ENCODE peak calls at places on chromosomes 5 and 9, in four cellular contexts. G is HepG2, L is PC-3, E is osteoblast. M is an unnamed sample.

GRCh38 chr9:14323083-14323968 is 9.4 kb upstream of the NFIB start:
- DNase-seq in L (peak), E (no peak), G (no peak), M (peak)

GRCh38 chr9:115396071-115396529 is 278.1 kb upstream of the TNC start:
- DNase-seq in G (no peak), L (no peak), E (no peak), M (no peak)

GRCh38 chr9:131809941-131810344 is 70.1 kb upstream of the RAPGEF1 start:
- DNase-seq in L (peak), E (peak), G (no peak), M (peak)

GRCh38 chr9:22044583-22044982 is 35.5 kb upstream of the CDKN2B start:
- DNase-seq in L (peak), E (peak), G (no peak), M (peak)

GRCh38 chr9:134408389-134408788 is 82.1 kb downstream of the RXRA start:
- DNase-seq in G (no peak), L (no peak), E (no peak), M (no peak)

GRCh38 chr9:16106211-16106610 is 553.4 kb downstream of the CCDC171 start:
- DNase-seq in E (no peak), L (no peak), G (no peak), M (no peak)

GRCh38 chr9:128757602-128758001 is 14.1 kb downstream of the ZER1 start:
- DNase-seq in G (no peak), E (no peak), L (no peak), M (no peak)

GRCh38 chr5:141570655-141571054 is 48.1 kb downstream of the DIAPH1 start:
- DNase-seq in E (no peak), L (no peak), G (no peak), M (no peak)

GRCh38 chr5:109170629-109171350 is 239.0 kb downstream of the PJA2 start:
- DNase-seq in G (no peak), E (no peak), L (no peak), M (no peak)

GRCh38 chr5:80871541-80871961 is 88.6 kb upstream of the RASGRF2 start:
- DNase-seq in G (peak), E (peak), L (peak), M (peak)

GRCh38 chr9:99264070-99264469 is 42.0 kb downstream of the SEC61B start:
- DNase-seq in G (no peak), E (no peak), L (peak), M (no peak)

GRCh38 chr5:170269579-170269978 is 28.0 kb downstream of the LCP2 start:
- DNase-seq in G (no peak), E (no peak), L (peak), M (no peak)

GRCh38 chr5:95928724-95929253 is 32.9 kb downstream of the ELL2 start:
- DNase-seq in G (no peak), E (no peak), L (no peak), M (no peak)

GRCh38 chr9:114007991-114008666 is 70.0 kb downstream of the AMBP start:
- DNase-seq in G (no peak), L (no peak), E (peak), M (no peak)

GRCh38 chr9:95126739-95127138 is 190.8 kb downstream of the FANCC start:
- DNase-seq in L (no peak), E (no peak), G (no peak), M (no peak)

GRCh38 chr9:126051446-126052130 is 275.0 kb upstream of the MVB12B start:
- DNase-seq in G (no peak), E (no peak), L (no peak), M (no peak)

GRCh38 chr5:71767661-71768060 is 48.6 kb downstream of the CARTPT start:
- DNase-seq in L (peak), G (no peak), E (no peak), M (no peak)

GRCh38 chr5:10695055-10695649 is 65.9 kb downstream of the DAP start:
- DNase-seq in L (peak), G (peak), E (no peak), M (peak)

GRCh38 chr5:14178671-14179211 is 35.6 kb downstream of the TRIO start:
- DNase-seq in L (peak), G (no peak), E (peak), M (peak)

GRCh38 chr9:99259231-99259918 is 37.3 kb downstream of the SEC61B start:
- DNase-seq in L (no peak), G (no peak), E (no peak), M (no peak)

GRCh38 chr5:159880676-159881075 is 35.6 kb upstream of the ADRA1B start:
- DNase-seq in E (no peak), L (no peak), G (no peak), M (no peak)

GRCh38 chr9:91082709-91083108 is 279.0 kb downstream of the AUH start:
- DNase-seq in L (no peak), G (no peak), E (no peak), M (no peak)

GRCh38 chr5:919356-920000 is 26.8 kb downstream of the TRIP13 start:
- DNase-seq in L (no peak), G (peak), E (no peak), M (no peak)

GRCh38 chr9:98781588-98782383 is 14.6 kb downstream of the ANKS6 start:
- DNase-seq in E (no peak), G (peak), L (peak), M (peak)

GRCh38 chr9:8417341-8417740 is 617.8 kb upstream of the DMAC1 start:
- DNase-seq in G (no peak), L (no peak), E (no peak), M (no peak)

DNA sequence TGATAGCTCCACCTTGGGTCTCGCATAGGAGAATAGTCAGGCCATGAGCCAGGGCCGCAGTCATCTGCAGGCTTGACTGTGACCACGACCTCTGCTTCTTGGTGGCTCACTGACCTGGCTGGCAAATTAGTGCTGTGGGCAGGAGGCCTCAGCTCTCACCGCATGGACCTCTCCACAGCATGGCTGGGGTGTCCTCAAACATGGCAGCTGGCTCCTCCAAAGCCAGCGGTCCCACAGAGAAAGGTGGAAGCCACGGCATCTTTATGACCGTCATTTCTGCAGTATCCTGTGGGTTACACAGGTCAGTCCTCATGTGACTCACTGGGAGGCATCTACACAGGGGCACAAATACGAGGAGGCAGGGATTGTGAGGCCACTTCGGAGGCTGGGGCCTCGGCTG is 43.2 kb upstream of the SAP30L start:
- DNase-seq in E (no peak), G (no peak), L (no peak), M (no peak)
- TF ChIP-seq CTCF in E (no peak), G (no peak), L (no peak), M (no peak)

DNA sequence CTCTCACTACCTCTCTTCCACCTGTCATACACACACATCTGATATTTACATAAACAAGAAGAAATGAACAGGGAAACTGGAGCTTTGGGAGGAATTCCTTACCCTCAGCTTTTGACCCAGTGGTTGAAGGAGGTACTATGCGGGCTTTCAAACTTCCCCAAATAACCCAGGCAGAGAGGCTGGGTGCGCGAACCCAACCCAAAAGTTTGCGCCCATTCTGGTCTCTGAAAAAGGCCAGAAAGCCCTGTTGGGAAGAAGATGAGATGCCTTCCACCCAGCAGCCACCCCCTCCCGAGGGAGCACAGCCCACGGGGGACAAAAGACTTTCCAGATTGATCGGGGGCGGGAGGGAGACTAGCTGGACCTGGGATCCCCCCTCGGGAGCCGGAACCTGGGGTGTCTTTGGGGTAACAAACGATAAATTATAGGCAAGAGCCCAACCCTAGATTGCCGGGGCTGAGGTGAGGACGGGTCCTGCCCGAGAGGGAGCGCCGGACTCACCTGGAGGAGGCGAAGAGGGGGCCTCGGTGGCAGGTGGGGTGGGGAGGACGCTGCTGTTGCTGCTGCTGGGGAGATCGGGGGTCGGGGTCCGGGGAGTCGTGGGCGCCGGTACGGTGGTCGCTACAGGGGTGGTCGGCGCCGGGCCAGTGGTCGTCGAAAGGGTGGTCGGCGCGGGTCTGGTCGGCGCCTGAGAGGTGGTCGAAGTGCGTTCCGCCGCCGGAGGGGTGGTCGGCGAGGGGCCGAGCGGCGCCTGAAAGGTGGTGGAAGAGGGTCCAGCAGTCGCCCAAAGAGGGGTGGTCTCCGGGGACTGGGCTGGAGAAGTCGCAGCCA is 798 bp downstream of the MEGF9 start:
- DNase-seq in E (peak), G (no peak), L (peak), M (peak)
- H2AFZ ChIP-seq in E (peak), G (no peak), L (peak), M (peak)

GRCh38 chr5:133877351-133878235 is 90.8 kb downstream of the C5orf15 start:
- DNase-seq in L (no peak), G (no peak), E (no peak), M (no peak)
- H3K27ac ChIP-seq in L (no peak), G (no peak), E (no peak), M (no peak)

GRCh38 chr9:36788534-36788933 is 215.8 kb downstream of the MELK start:
- DNase-seq in E (peak), G (no peak), L (no peak), M (no peak)
- TF ChIP-seq CTCF in E (peak), G (peak), L (no peak), M (peak)

GRCh38 chr5:173790836-173791546 is 97.2 kb upstream of the CPEB4 start:
- DNase-seq in E (no peak), L (no peak), G (no peak), M (no peak)
- H2AFZ ChIP-seq in E (no peak), L (no peak), G (no peak), M (no peak)

DNA sequence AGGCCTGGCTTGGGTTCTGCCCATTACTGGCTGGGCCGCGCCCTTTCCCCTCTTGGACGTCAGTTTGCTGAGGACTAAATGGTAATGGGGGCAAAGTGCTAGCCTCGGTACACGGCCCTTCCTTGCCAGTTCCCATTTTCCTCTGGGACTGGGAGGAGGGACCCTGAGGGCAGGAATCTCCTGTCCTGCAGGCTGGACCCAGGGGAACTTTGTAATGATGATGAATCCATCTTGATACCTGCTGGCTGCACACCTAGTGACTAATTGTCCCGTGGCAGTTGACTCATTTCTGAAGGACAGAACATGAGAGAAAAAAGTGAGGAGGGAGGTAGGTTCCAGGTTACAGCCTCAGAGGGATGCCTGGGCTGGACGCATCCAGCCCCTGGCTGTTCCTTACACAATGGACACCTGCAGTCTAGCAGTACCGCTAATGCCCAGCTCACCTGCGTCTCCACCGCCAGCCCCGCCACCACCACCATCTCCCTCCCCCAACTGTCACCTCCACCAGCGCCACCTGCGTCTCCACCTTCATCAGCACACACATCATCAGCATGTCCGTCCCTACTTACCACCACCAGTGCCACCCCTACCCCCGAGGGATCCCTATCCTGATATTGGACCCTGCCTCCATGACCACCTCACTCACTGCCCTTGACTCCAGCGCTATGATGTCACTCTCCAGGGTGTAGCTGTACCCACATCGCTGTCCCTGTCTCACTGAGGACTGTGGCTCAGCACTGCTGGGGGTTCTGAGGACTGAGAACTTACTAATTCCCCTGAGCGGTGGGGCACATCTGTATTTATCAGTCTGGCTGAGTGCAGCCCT is 4.3 kb downstream of the CDHR2 start:
- DNase-seq in L (peak), E (no peak), G (no peak), M (peak)
- H3K27ac ChIP-seq in L (peak), E (no peak), G (no peak), M (peak)

GRCh38 chr5:77518304-77518703 is 26.2 kb upstream of the WDR41 start:
- DNase-seq in G (peak), L (peak), E (no peak), M (no peak)
- TF ChIP-seq CTCF in G (peak), L (peak), E (no peak), M (peak)

M was measured in mammary epithelial cell.